ENCODE peak calls at places on chromosomes 1 and 21, in eight cellular contexts. T is upper lobe of right lung, V is breast epithelium, J is Peyer's patch, F is transverse colon, B is ovary, Y is left ventricle myocardium inferior, L is lower lobe of right lung. H is an unnamed sample. For H3K9me3, the result is how much of the 10 kb centered on the place peaks cover.

GRCh38 chr1:43034195-43034658 is 75.6 kb upstream of the SLC2A1 start:
- DNase-seq in T (no peak), V (no peak), J (no peak), F (peak), B (no peak), Y (no peak), L (no peak), H (no peak)

GRCh38 chr1:85128296-85128695 is 72.5 kb downstream of the SYDE2 start:
- DNase-seq in T (no peak), V (no peak), J (no peak), F (no peak), B (no peak), Y (no peak), L (no peak), H (no peak)

GRCh38 chr1:162230517-162230916 is 146.1 kb downstream of the SPATA46 start:
- DNase-seq in T (no peak), V (no peak), J (no peak), F (no peak), B (no peak), Y (no peak), L (no peak), H (no peak)

GRCh38 chr1:4307468-4307845 is 347.0 kb upstream of the AJAP1 start:
- DNase-seq in T (no peak), V (no peak), J (no peak), F (no peak), B (no peak), Y (no peak), L (no peak), H (no peak)

GRCh38 chr1:203148127-203148526 is 20.6 kb downstream of the ADORA1 start:
- DNase-seq in T (no peak), V (no peak), J (no peak), F (no peak), B (no peak), Y (no peak), L (peak), H (no peak)

GRCh38 chr1:237197470-237198425 is 155.8 kb downstream of the RYR2 start:
- DNase-seq in T (no peak), V (no peak), J (no peak), F (no peak), B (no peak), Y (no peak), L (no peak), H (no peak)

GRCh38 chr1:247385283-247385682 is 30.7 kb upstream of the NLRP3 start:
- DNase-seq in T (no peak), V (no peak), J (no peak), F (no peak), B (no peak), Y (no peak), L (no peak), H (no peak)

GRCh38 chr21:45187646-45188045 is 100.0 kb downstream of the POFUT2 start:
- DNase-seq in T (no peak), V (no peak), J (no peak), F (no peak), B (no peak), Y (no peak), L (no peak), H (no peak)

GRCh38 chr1:38128511-38128910 is 81.9 kb upstream of the POU3F1 start:
- DNase-seq in T (no peak), V (no peak), J (no peak), F (no peak), B (no peak), Y (no peak), L (no peak), H (no peak)

GRCh38 chr1:205232122-205232820 is 4.5 kb downstream of the TMCC2 start:
- DNase-seq in T (no peak), V (no peak), J (no peak), F (no peak), B (no peak), Y (no peak), L (no peak), H (no peak)

GRCh38 chr1:84571150-84571535 is 3.1 kb downstream of the CTBS start:
- DNase-seq in T (no peak), V (no peak), J (no peak), F (no peak), B (no peak), Y (no peak), L (no peak), H (no peak)

GRCh38 chr1:202155478-202156021 is 4.9 kb downstream of the PTPN7 start:
- DNase-seq in T (peak), V (no peak), J (no peak), F (peak), B (no peak), Y (peak), L (peak), H (no peak)

GRCh38 chr1:205354259-205354904 is 2.3 kb downstream of the KLHDC8A start:
- DNase-seq in T (no peak), V (peak), J (peak), F (peak), B (no peak), Y (no peak), L (no peak), H (peak)

GRCh38 chr1:17135530-17135929 is 16.3 kb upstream of the PADI2 start:
- DNase-seq in T (no peak), V (no peak), J (no peak), F (no peak), B (no peak), Y (no peak), L (no peak), H (no peak)

GRCh38 chr1:244626709-244627108 is 26.2 kb upstream of the DESI2 start:
- DNase-seq in T (no peak), V (no peak), J (no peak), F (no peak), B (no peak), Y (no peak), L (no peak), H (no peak)

GRCh38 chr1:228081144-228081543 is 1.4 kb upstream of the ARF1 start:
- DNase-seq in T (peak), V (no peak), J (no peak), F (peak), B (peak), Y (peak), L (peak), H (no peak)

GRCh38 chr1:226309398-226310122 is 596 bp upstream of the LIN9 start:
- DNase-seq in T (no peak), V (no peak), J (no peak), F (no peak), B (no peak), Y (peak), L (peak), H (no peak)

GRCh38 chr1:204266504-204267034 is 52.8 kb upstream of the GOLT1A start:
- DNase-seq in T (peak), V (no peak), J (no peak), F (peak), B (no peak), Y (no peak), L (no peak), H (no peak)

GRCh38 chr1:232943679-232944252 is 6.6 kb upstream of the NTPCR start:
- DNase-seq in T (no peak), V (no peak), J (no peak), F (no peak), B (no peak), Y (no peak), L (no peak), H (no peak)

GRCh38 chr1:35568975-35569395 is 4.1 kb upstream of the TFAP2E start:
- DNase-seq in T (peak), V (no peak), J (peak), F (peak), B (peak), Y (no peak), L (peak), H (no peak)

GRCh38 chr21:26954591-26955214 is 12.2 kb downstream of the ADAMTS5 start:
- DNase-seq in T (no peak), V (no peak), J (no peak), F (no peak), B (no peak), Y (no peak), L (no peak), H (no peak)

GRCh38 chr1:16924216-16924918 is 2.6 kb downstream of the CROCC start:
- DNase-seq in T (no peak), V (no peak), J (no peak), F (no peak), B (no peak), Y (no peak), L (peak), H (no peak)

GRCh38 chr1:90724361-90724760 is 7.3 kb upstream of the BARHL2 start:
- DNase-seq in T (no peak), V (no peak), J (no peak), F (no peak), B (no peak), Y (no peak), L (no peak), H (no peak)

GRCh38 chr1:90721210-90722194 is 4.4 kb upstream of the BARHL2 start:
- DNase-seq in T (peak), V (no peak), J (no peak), F (peak), B (no peak), Y (no peak), L (no peak), H (peak)

GRCh38 chr1:90724926-90725325 is 7.8 kb upstream of the BARHL2 start:
- DNase-seq in T (no peak), V (no peak), J (no peak), F (no peak), B (no peak), Y (no peak), L (no peak), H (no peak)

GRCh38 chr1:90723561-90724108 is 6.5 kb upstream of the BARHL2 start:
- DNase-seq in T (no peak), V (no peak), J (no peak), F (no peak), B (no peak), Y (no peak), L (no peak), H (no peak)

DNA sequence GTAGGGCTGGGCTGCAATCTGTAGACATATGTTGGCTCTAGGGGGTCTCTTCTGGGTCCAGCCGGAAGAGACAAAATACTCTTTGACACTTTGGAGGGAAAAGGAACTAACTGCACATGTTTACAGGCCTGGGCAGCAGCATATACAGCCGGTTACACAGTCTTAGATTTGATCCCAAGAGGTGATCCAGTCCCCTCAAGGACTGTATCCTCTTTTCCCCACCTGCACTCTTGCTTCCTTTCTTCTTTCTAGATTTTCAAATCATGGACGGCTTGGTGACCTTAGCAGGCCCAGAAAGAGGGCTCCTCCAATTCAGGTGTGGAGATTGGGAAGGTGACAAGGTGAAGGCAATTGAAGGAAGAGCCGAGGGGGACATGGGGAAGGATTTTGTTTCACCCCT is 5.8 kb upstream of the BARHL2 start:
- DNase-seq in T (no peak), V (no peak), J (no peak), F (no peak), B (no peak), Y (no peak), L (no peak), H (no peak)
- H3K9me3 ChIP-seq in T (under half), V (under half), J (under half), F (under half), B (under half), Y (under half), L (under half), H (under half)

GRCh38 chr1:51624851-51625250 is 8.0 kb downstream of the OSBPL9 start:
- DNase-seq in T (no peak), V (no peak), J (no peak), F (no peak), B (no peak), Y (no peak), L (no peak), H (no peak)
- H3K27ac ChIP-seq in T (no peak), V (peak), J (no peak), F (no peak), B (no peak), Y (peak), L (no peak), H (no peak)

GRCh38 chr21:34509151-34509550 is 2.9 kb downstream of the KCNE1 start:
- DNase-seq in T (no peak), V (no peak), J (no peak), F (no peak), B (no peak), Y (no peak), L (no peak), H (no peak)
- TF ChIP-seq CTCF in T (peak), V (no peak), J (peak), F (peak), B (no peak), Y (peak), L (peak), H (peak)

GRCh38 chr1:2789986-2790581 is 11.4 kb downstream of the TTC34 start:
- DNase-seq in T (peak), V (no peak), J (no peak), F (no peak), B (no peak), Y (no peak), L (peak), H (no peak)

GRCh38 chr1:2791027-2791760 is 10.3 kb downstream of the TTC34 start:
- DNase-seq in T (peak), V (no peak), J (no peak), F (no peak), B (no peak), Y (no peak), L (no peak), H (no peak)

GRCh38 chr1:2787163-2787911 is 14.2 kb downstream of the TTC34 start:
- DNase-seq in T (peak), V (no peak), J (no peak), F (no peak), B (no peak), Y (no peak), L (peak), H (no peak)

GRCh38 chr1:2788506-2789163 is 12.9 kb downstream of the TTC34 start:
- DNase-seq in T (peak), V (no peak), J (no peak), F (no peak), B (no peak), Y (no peak), L (peak), H (no peak)

GRCh38 chr1:2789164-2789985 is 12.1 kb downstream of the TTC34 start:
- DNase-seq in T (peak), V (no peak), J (no peak), F (no peak), B (no peak), Y (no peak), L (peak), H (no peak)
- H3K9me3 ChIP-seq in T (under half), V (under half), J (under half), F (under half), B (under half), Y (under half), L (under half), H (half or more)

DNA sequence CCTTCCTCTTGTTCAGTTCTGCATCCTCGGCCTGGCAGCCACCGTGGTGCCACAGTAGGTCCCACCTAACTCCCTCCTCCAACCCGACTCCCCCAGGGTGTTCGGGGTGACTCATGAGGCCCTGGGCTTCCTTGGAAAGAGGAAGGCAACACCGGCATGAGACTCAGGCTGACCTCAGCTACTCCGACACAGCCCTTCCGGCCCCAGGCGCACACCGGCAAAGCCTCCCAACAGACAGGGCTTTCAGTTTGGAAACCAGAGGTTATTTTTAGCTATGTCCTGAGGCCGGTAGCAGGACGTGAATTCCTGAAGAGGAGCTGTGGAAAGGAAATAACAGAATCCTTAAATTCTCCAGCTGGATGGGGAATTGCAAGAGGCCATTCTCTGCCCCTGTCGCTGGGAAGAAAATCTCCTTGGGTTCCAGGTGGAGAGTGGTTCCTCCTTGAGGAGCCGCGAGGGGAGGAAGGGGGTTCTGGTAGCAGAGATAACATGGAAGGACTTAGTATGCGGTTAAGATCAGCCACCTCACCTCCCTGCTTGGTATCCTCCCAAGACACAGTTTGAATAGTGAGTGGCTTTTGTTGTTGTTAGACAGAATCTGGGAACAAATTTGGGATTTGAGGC is 24.4 kb downstream of the PLXNA2 start:
- DNase-seq in T (peak), V (peak), J (no peak), F (no peak), B (peak), Y (peak), L (peak), H (no peak)
- H3K27ac ChIP-seq in T (peak), V (peak), J (no peak), F (peak), B (peak), Y (peak), L (peak), H (peak)

GRCh38 chr1:208240698-208241355 is 3.4 kb downstream of the PLXNA2 start:
- DNase-seq in T (no peak), V (no peak), J (no peak), F (no peak), B (no peak), Y (no peak), L (no peak), H (no peak)

GRCh38 chr1:208237241-208237640 is 6.9 kb downstream of the PLXNA2 start:
- DNase-seq in T (no peak), V (no peak), J (no peak), F (no peak), B (no peak), Y (no peak), L (no peak), H (no peak)

GRCh38 chr1:208239518-208240381 is 4.4 kb downstream of the PLXNA2 start:
- DNase-seq in T (no peak), V (no peak), J (no peak), F (peak), B (no peak), Y (no peak), L (no peak), H (no peak)

GRCh38 chr1:208241541-208241940 is 2.6 kb downstream of the PLXNA2 start:
- DNase-seq in T (no peak), V (no peak), J (no peak), F (no peak), B (no peak), Y (no peak), L (no peak), H (no peak)

GRCh38 chr1:208238710-208239517 is 5.3 kb downstream of the PLXNA2 start:
- DNase-seq in T (no peak), V (no peak), J (no peak), F (no peak), B (no peak), Y (no peak), L (no peak), H (no peak)
- TF ChIP-seq CTCF in T (peak), V (peak), J (peak), F (peak), B (peak), Y (peak), L (peak), H (peak)

DNA sequence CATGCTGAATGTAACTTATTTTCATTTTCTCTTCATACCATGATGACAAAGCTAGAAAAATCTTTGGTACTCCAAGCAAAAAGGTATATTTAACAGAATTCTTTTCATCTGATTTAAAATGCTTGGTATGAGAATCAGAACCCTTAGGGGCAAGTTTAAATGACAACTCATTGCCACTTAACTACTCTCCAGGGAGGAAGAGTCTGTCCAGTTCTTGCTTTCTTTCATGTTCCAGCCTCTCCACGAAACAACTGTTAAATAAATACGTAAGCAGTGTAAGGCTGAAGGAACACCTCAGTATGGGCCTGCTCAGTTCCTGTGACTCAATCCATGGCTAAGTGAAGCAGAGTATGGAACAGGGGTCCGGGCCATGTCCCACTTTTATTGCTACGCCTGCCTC is 1.6 kb downstream of the LCE2A start:
- DNase-seq in T (no peak), V (no peak), J (no peak), F (no peak), B (no peak), Y (no peak), L (no peak), H (no peak)
- H3K9me3 ChIP-seq in T (under half), V (under half), J (under half), F (under half), B (under half), Y (under half), L (under half), H (under half)

DNA sequence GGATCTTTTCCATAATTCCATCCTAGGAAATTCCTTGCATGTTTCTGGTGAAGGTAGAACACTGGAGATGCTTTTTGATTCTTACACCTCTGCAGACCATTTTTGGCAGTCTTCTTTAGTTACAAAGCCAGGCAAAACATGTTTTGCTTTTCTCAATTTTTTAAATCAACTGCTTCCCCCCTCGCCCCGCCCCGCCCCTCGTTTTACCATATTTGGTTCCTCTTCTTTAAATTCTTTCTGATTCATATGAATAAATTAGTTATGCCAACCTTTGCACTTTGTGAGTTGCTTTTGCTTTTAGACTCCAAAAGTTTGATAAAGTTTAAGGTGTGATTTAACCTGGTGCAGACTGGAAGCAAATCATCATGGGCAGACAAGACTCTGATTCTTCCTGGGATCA is 78.8 kb upstream of the AK4 start:
- DNase-seq in T (no peak), V (peak), J (peak), F (no peak), B (no peak), Y (no peak), L (peak), H (no peak)
- H3K27ac ChIP-seq in T (peak), V (peak), J (peak), F (peak), B (peak), Y (peak), L (peak), H (no peak)

GRCh38 chr1:98256700-98257099 is 335.9 kb upstream of the DPYD start:
- DNase-seq in T (no peak), V (no peak), J (no peak), F (no peak), B (no peak), Y (no peak), L (no peak), H (no peak)

GRCh38 chr1:98253145-98253544 is 332.3 kb upstream of the DPYD start:
- DNase-seq in T (no peak), V (no peak), J (no peak), F (no peak), B (no peak), Y (no peak), L (no peak), H (no peak)

GRCh38 chr1:98251497-98251896 is 330.7 kb upstream of the DPYD start:
- DNase-seq in T (no peak), V (no peak), J (no peak), F (no peak), B (no peak), Y (no peak), L (no peak), H (no peak)
- TF ChIP-seq CTCF in T (no peak), V (no peak), J (no peak), F (no peak), B (no peak), Y (no peak), L (no peak), H (no peak)